ENCODE peak calls at places on chromosomes 2 and 18, in nine cellular contexts. J, U, X, I, E, G, P, H and R are unnamed samples.

GRCh38 chr2:188645982-188646381 is 328.2 kb upstream of the COL3A1 start:
- DNase-seq in J (no peak), G (no peak), E (no peak), I (no peak), H (no peak), P (no peak), U (no peak), X (no peak), R (no peak)

GRCh38 chr2:190948671-190949070 is 65.3 kb downstream of the STAT1 start:
- DNase-seq in X (no peak), G (no peak), I (no peak), U (no peak), E (no peak), H (no peak), P (no peak), J (no peak), R (no peak)

GRCh38 chr18:33937270-33937816 is 287.4 kb downstream of the NOL4 start:
- DNase-seq in H (no peak), J (no peak), E (no peak), I (no peak), X (no peak), G (no peak), U (no peak), P (no peak), R (no peak)

GRCh38 chr18:41266214-41266613 is 688.8 kb upstream of the PIK3C3 start:
- DNase-seq in U (no peak), X (no peak), P (no peak), H (no peak), G (peak), J (no peak), E (no peak), I (no peak), R (no peak)

GRCh38 chr2:71468279-71469015 is 15.1 kb downstream of the DYSF start:
- DNase-seq in E (no peak), I (no peak), X (no peak), J (no peak), G (no peak), H (no peak), U (no peak), P (no peak), R (no peak)

GRCh38 chr2:231181848-231182247 is 16.6 kb upstream of the ARMC9 start:
- DNase-seq in U (no peak), G (no peak), H (no peak), X (no peak), J (no peak), E (no peak), I (no peak), P (peak), R (no peak)

GRCh38 chr2:12428324-12428723 is 288.4 kb upstream of the TRIB2 start:
- DNase-seq in J (no peak), G (no peak), E (no peak), X (no peak), P (no peak), H (no peak), U (no peak), I (no peak), R (no peak)

GRCh38 chr2:11214770-11215169 is 59.5 kb downstream of the SLC66A3 start:
- DNase-seq in G (no peak), E (no peak), X (no peak), J (no peak), P (no peak), I (no peak), U (no peak), H (no peak), R (no peak)

GRCh38 chr18:25979358-25979727 is 111.1 kb downstream of the SS18 start:
- DNase-seq in I (no peak), E (no peak), U (no peak), G (no peak), X (no peak), P (no peak), H (no peak), J (no peak), R (no peak)

GRCh38 chr2:215003001-215003400 is 135.4 kb downstream of the ABCA12 start:
- DNase-seq in X (no peak), H (no peak), I (no peak), G (peak), J (peak), E (no peak), P (no peak), U (no peak), R (no peak)

GRCh38 chr2:216142540-216142939 is 33.4 kb downstream of the XRCC5 start:
- DNase-seq in G (no peak), E (no peak), X (no peak), P (no peak), U (no peak), J (no peak), I (no peak), H (no peak), R (no peak)

GRCh38 chr2:202452744-202453143 is 76.6 kb downstream of the BMPR2 start:
- DNase-seq in X (no peak), E (no peak), P (no peak), J (no peak), I (no peak), H (no peak), U (no peak), G (no peak), R (no peak)

GRCh38 chr2:109352898-109353689 is 224.1 kb downstream of the SH3RF3 start:
- DNase-seq in G (no peak), H (no peak), X (no peak), I (no peak), U (no peak), E (no peak), P (no peak), J (peak), R (no peak)

GRCh38 chr2:111053825-111054490 is 66.8 kb upstream of the BCL2L11 start:
- DNase-seq in P (no peak), X (no peak), H (no peak), G (no peak), E (no peak), J (no peak), U (no peak), I (no peak), R (no peak)

GRCh38 chr2:63849381-63850203 is 7.9 kb downstream of the UGP2 start:
- DNase-seq in U (no peak), I (no peak), H (no peak), P (peak), J (no peak), X (no peak), G (no peak), E (no peak), R (no peak)

GRCh38 chr2:234679766-234680687 is 183.1 kb upstream of the ARL4C start:
- DNase-seq in H (no peak), I (no peak), P (no peak), X (no peak), E (no peak), G (no peak), U (no peak), J (no peak), R (no peak)

GRCh38 chr2:133977385-133977784 is 276.5 kb upstream of the MGAT5 start:
- DNase-seq in I (no peak), E (no peak), U (no peak), H (no peak), P (no peak), X (no peak), J (no peak), G (no peak), R (peak)

GRCh38 chr18:907171-907879 is 2.7 kb downstream of the ADCYAP1 start:
- DNase-seq in U (no peak), P (no peak), E (no peak), X (peak), I (no peak), H (no peak), G (no peak), J (no peak), R (no peak)

GRCh38 chr2:46006634-46007033 is 290.6 kb upstream of the EPAS1 start:
- DNase-seq in X (no peak), G (no peak), U (no peak), H (no peak), P (no peak), E (no peak), J (no peak), I (no peak), R (no peak)

GRCh38 chr18:28834889-28835288 is 658.0 kb upstream of the CDH2 start:
- DNase-seq in G (no peak), E (no peak), P (no peak), I (no peak), H (no peak), J (no peak), U (no peak), X (no peak), R (no peak)

GRCh38 chr2:214651451-214651850 is 158.0 kb downstream of the BARD1 start:
- DNase-seq in G (no peak), H (no peak), E (no peak), U (no peak), P (no peak), I (no peak), J (no peak), X (no peak), R (no peak)

GRCh38 chr18:33326975-33327374 is 113.5 kb downstream of the CCDC178 start:
- DNase-seq in I (no peak), H (no peak), J (no peak), X (no peak), P (no peak), U (no peak), E (no peak), G (no peak), R (no peak)

GRCh38 chr2:119431155-119431975 is at the start of gene TMEM37:
- DNase-seq in E (no peak), X (peak), H (peak), J (no peak), I (peak), U (no peak), G (peak), P (no peak), R (peak)

GRCh38 chr18:77297919-77298571 is 48.4 kb downstream of the GALR1 start:
- DNase-seq in H (no peak), E (no peak), P (no peak), I (no peak), G (no peak), U (no peak), X (no peak), J (no peak), R (no peak)

GRCh38 chr2:192729369-192729768 is 534.6 kb upstream of the TMEFF2 start:
- DNase-seq in X (no peak), J (no peak), E (no peak), H (no peak), I (no peak), P (no peak), G (no peak), U (no peak), R (no peak)

GRCh38 chr2:149070681-149071355 is 32.3 kb downstream of the LYPD6B start:
- DNase-seq in H (no peak), P (no peak), U (no peak), J (no peak), G (no peak), X (no peak), I (no peak), E (no peak), R (no peak)

GRCh38 chr18:48769006-48769646 is 181.6 kb downstream of the SMAD7 start:
- DNase-seq in I (no peak), P (no peak), G (no peak), E (no peak), X (no peak), U (no peak), J (no peak), H (no peak), R (no peak)

GRCh38 chr2:230905448-230906430 is 19.3 kb downstream of the GPR55 start:
- DNase-seq in H (no peak), U (peak), I (no peak), E (no peak), X (no peak), J (no peak), P (no peak), G (no peak), R (no peak)

GRCh38 chr2:219430633-219431615 is 3.7 kb upstream of the SPEG start:
- DNase-seq in X (no peak), H (no peak), J (no peak), G (peak), E (no peak), I (peak), P (no peak), U (no peak), R (no peak)